ENCODE peak calls at places on chromosomes 12 and 14, in six cellular contexts. D, L, M, V, Z and R are unnamed samples.
A peak's percentile ranks its signal among the peaks of the same experiment; 100 is the strongest.

GRCh38 chr14:68854421-68854820 is 61.6 kb upstream of the ZFP36L1 start:
- DNase-seq in V (no peak), L (no peak), D (no peak), M (no peak), Z (no peak), R (no peak)

GRCh38 chr12:105980533-105980932 is 158.2 kb downstream of the NUAK1 start:
- DNase-seq in V (no peak), D (no peak), M (no peak), L (no peak), Z (no peak), R (no peak)

GRCh38 chr14:31326111-31326510 is 94.2 kb downstream of the HEATR5A start:
- DNase-seq in D (no peak), M (no peak), Z (no peak), V (no peak), L (no peak), R (no peak)

GRCh38 chr14:61765225-61765943 is 3.2 kb downstream of the SNAPC1 start:
- DNase-seq in L (no peak), V (no peak), D (no peak), M (no peak), Z (no peak), R (no peak)

GRCh38 chr14:53509227-53509822 is 356.2 kb upstream of the DDHD1 start:
- DNase-seq in L (no peak), Z (no peak), M (peak; percentile 9), V (no peak), D (no peak), R (peak; percentile 88)

GRCh38 chr14:81453166-81453766 is 53.1 kb upstream of the STON2 start:
- DNase-seq in M (peak; percentile 72), Z (peak; percentile 57), D (no peak), V (peak; percentile 37), L (peak; percentile 51), R (peak; percentile 71)

GRCh38 chr14:54085841-54086240 is 129.2 kb upstream of the BMP4 start:
- DNase-seq in L (no peak), D (no peak), Z (no peak), V (no peak), M (no peak), R (no peak)

GRCh38 chr14:52365071-52365470 is 51.0 kb downstream of the PTGER2 start:
- DNase-seq in Z (no peak), L (no peak), D (no peak), V (no peak), M (no peak), R (no peak)

GRCh38 chr12:76040461-76040860 is 8.9 kb upstream of the PHLDA1 start:
- DNase-seq in M (no peak), V (no peak), Z (no peak), L (no peak), D (no peak), R (no peak)

GRCh38 chr14:72892103-72892878 is 1.6 kb downstream of the DPF3 start:
- DNase-seq in Z (no peak), M (peak; percentile 62), V (no peak), D (no peak), L (no peak), R (no peak)

GRCh38 chr14:95242870-95243269 is 76.8 kb downstream of the CLMN start:
- DNase-seq in V (no peak), D (no peak), M (no peak), Z (no peak), L (no peak), R (no peak)

GRCh38 chr14:100580316-100581227 is 6.6 kb downstream of the BEGAIN start:
- DNase-seq in V (no peak), Z (no peak), D (no peak), M (no peak), L (no peak), R (peak; percentile 55)

GRCh38 chr12:22310276-22310675 is 24.2 kb downstream of the ST8SIA1 start:
- DNase-seq in D (no peak), M (no peak), Z (no peak), L (no peak), V (no peak), R (no peak)

GRCh38 chr12:123109319-123109772 is 41.5 kb downstream of the PITPNM2 start:
- DNase-seq in L (no peak), V (no peak), Z (no peak), D (no peak), M (no peak), R (no peak)

GRCh38 chr14:92408186-92408585 is 85.2 kb downstream of the SLC24A4 start:
- DNase-seq in Z (no peak), M (no peak), V (no peak), D (no peak), L (no peak), R (no peak)

DNA sequence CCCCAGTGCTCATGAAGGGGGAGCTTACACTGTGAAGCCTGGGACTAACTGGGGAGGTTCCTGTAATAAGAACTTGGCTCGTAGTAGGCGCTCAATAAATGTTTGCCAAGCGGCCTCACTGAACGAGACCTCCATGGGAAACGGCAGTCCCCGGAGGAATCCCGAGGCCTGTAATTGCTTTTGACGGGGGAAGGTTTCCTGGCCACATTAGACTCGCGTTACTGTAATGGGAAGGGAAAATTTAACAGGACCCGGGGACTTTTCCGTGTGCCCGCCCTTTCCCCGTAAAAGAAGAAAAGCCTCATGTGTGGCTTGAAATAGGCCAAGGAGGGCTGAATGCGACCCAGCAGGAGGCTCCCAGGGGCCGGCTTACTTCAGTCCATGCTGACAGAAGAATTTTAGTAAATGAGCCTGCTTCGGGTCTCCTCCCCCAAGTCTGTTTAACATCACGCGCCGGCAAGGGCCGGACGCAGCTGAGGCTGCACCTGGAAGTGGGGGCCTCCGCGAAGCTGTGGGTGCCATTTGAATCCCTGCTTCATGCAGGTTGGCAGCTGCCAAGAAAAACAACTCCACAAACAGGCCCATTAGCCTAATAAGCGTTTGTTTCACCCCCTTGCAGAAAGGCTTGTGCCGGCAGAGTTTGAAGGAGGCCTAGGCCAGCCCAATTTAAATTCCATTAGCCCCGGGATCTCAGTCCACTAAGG is 39.8 kb upstream of the PWP1 start:
- DNase-seq in Z (peak; percentile 32), L (peak; percentile 3), V (no peak), D (no peak), M (peak; percentile 93), R (no peak)
- TF ChIP-seq CTCF in Z (no peak), L (no peak), V (no peak), D (no peak), M (no peak), R (no peak)

GRCh38 chr12:56885316-56885715 is 48.9 kb downstream of the SDR9C7 start:
- DNase-seq in L (no peak), Z (no peak), D (no peak), V (no peak), M (no peak), R (no peak)

GRCh38 chr12:56884421-56884820 is 49.8 kb downstream of the SDR9C7 start:
- DNase-seq in Z (no peak), M (no peak), V (no peak), D (no peak), L (no peak), R (no peak)

GRCh38 chr12:56880416-56881035 is 53.7 kb downstream of the SDR9C7 start:
- DNase-seq in L (no peak), D (no peak), Z (no peak), M (no peak), V (no peak), R (no peak)

DNA sequence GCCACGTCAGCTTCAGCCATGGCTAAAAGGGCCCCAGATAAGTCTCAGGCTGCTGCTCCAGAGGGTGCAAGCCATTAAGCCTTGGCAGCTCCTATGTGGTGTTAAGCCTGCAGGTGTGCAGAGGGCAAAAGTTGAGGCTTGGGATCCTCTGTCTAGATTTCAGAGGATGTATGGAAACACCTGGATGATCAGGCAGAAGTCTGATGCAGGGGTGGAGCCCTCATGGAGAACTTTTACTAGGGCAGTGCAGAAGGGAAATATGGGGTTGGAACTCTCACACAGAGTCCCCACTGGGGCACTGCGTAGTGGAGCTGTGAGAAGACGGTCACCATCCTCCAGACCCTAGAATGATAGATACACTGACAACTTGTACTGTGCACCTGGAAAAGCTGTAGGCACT is 47.9 kb downstream of the SDR9C7 start:
- DNase-seq in Z (no peak), D (no peak), L (no peak), V (no peak), M (no peak), R (no peak)
- TF ChIP-seq CTCF in Z (no peak), D (no peak), L (no peak), V (no peak), M (no peak), R (no peak)

GRCh38 chr12:3679831-3680230 is 73.1 kb downstream of the CRACR2A start:
- DNase-seq in D (no peak), V (no peak), M (no peak), L (no peak), Z (no peak), R (no peak)

GRCh38 chr12:3683670-3684069 is 69.2 kb downstream of the CRACR2A start:
- DNase-seq in D (no peak), Z (no peak), M (no peak), V (no peak), L (no peak), R (no peak)

GRCh38 chr12:3681595-3681921 is 71.4 kb downstream of the CRACR2A start:
- DNase-seq in D (no peak), V (no peak), M (no peak), Z (no peak), L (no peak), R (no peak)

GRCh38 chr12:3677609-3678008 is 75.3 kb downstream of the CRACR2A start:
- DNase-seq in L (no peak), D (no peak), M (no peak), Z (no peak), V (no peak), R (no peak)

DNA sequence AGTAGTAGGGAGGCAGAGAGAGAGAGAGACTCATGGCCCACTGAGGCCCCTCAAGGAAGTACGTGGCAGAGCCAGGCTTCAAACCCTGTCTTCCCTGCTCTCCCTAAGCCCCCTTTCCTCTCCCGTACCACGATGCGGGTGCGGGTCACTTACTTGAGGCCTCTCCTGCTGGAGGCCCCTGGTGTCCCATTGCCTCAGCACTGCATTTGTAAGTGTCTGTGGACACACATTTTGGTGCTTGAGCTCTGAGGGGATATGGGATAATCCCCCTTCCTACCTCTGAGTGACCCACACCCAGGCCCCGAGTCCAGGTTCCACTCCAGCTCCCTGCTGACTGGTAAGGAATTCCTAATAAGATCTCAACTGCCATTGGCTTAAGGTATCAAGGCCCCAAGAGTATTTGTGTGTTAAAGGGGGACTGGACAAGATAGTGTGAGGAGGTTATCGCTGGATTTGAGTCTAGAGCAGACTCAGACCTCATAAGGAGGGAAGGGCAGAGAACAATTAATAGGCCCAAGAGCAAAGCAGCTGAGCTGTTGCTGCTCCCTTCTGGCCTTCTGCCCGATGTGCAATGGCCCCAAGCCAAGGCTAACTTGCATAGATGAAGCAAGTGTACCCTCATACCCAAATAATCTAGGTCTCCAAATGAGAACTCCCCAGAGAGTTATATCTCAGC is 71.9 kb downstream of the CRACR2A start:
- DNase-seq in Z (no peak), V (no peak), M (peak; percentile 53), D (no peak), L (no peak), R (no peak)
- TF ChIP-seq CTCF in Z (no peak), V (no peak), M (peak; percentile 53), D (peak; percentile 33), L (peak; percentile 62), R (no peak)

DNA sequence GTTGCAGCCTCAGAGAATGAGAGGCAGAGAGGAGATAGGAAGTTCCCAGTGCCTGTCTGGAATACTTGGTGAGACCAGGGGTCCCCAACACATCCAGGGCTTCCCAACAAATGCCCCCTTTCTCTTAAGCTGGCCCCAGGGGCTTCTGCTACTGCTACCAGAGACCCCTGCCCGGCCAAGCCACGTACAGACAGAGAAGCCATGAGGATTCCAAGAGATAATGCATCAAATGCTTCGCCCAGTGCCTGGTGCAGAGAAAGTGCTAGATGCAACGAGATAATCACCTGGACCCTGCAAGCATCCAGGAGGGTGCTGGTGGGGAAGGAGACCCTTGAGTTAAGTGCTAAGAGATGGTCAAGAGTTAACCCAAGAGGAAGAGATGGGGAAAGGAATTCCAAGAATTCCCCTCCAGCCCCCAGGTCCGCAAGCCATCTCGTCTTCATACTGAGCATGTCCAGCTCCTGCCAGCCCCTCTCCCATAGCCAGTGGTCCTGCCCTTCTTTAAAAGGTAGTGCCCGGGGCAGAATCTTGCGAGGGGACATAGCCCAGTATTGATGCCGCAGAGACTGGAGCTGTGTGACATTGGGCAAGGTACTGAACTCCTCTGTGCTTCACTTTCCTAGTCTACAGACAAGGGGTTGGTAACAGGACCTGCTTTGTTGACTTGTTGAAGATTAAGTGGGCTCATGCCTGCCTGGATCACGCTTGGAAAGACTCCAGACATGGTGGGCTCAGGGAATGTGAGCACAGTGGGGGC is 103.3 kb downstream of the CALM1 start:
- DNase-seq in Z (no peak), V (no peak), D (no peak), M (no peak), L (no peak), R (peak; percentile 51)
- TF ChIP-seq CTCF in Z (no peak), V (no peak), D (no peak), M (no peak), L (no peak), R (no peak)